ENCODE peak calls at places on chromosomes 6 and 20, in seven cellular contexts. One of them, this sample, is unnamed.

GRCh38 chr6:45577836-45578504 is 200.2 kb upstream of the SUPT3H start:
- DNase-seq in CD8-positive, alpha-beta memory T cell: no peak
- DNase-seq in bronchial epithelial cell: no peak
- DNase-seq in heart left ventricle: no peak
- DNase-seq in IMR-90: peak; percentile 43
- DNase-seq in heart right ventricle: no peak
- DNase-seq in GM23338: no peak
- DNase-seq in this sample: no peak

GRCh38 chr6:28488916-28489365 is 26.7 kb downstream of the GPX6 start:
- DNase-seq in CD8-positive, alpha-beta memory T cell: no peak
- DNase-seq in bronchial epithelial cell: peak; percentile 61
- DNase-seq in heart left ventricle: no peak
- DNase-seq in IMR-90: peak; percentile 79
- DNase-seq in heart right ventricle: no peak
- DNase-seq in GM23338: peak; percentile 80
- DNase-seq in this sample: peak; percentile 18

GRCh38 chr6:118249680-118250079 is 298.4 kb upstream of the PLN start:
- DNase-seq in CD8-positive, alpha-beta memory T cell: no peak
- DNase-seq in bronchial epithelial cell: no peak
- DNase-seq in heart left ventricle: no peak
- DNase-seq in IMR-90: no peak
- DNase-seq in heart right ventricle: no peak
- DNase-seq in GM23338: peak; percentile 8
- DNase-seq in this sample: no peak

GRCh38 chr20:46179811-46180326 is 61.8 kb downstream of the CD40 start:
- DNase-seq in CD8-positive, alpha-beta memory T cell: no peak
- DNase-seq in bronchial epithelial cell: no peak
- DNase-seq in heart left ventricle: no peak
- DNase-seq in IMR-90: no peak
- DNase-seq in heart right ventricle: no peak
- DNase-seq in GM23338: no peak
- DNase-seq in this sample: no peak

GRCh38 chr6:153553627-153554026 is 422.5 kb upstream of the RGS17 start:
- DNase-seq in CD8-positive, alpha-beta memory T cell: no peak
- DNase-seq in bronchial epithelial cell: peak; percentile 35
- DNase-seq in heart left ventricle: no peak
- DNase-seq in IMR-90: no peak
- DNase-seq in heart right ventricle: no peak
- DNase-seq in GM23338: peak; percentile 89
- DNase-seq in this sample: no peak

GRCh38 chr20:32535316-32535952 is 49.7 kb downstream of the NOL4L start:
- DNase-seq in CD8-positive, alpha-beta memory T cell: peak; percentile 29
- DNase-seq in bronchial epithelial cell: no peak
- DNase-seq in heart left ventricle: no peak
- DNase-seq in IMR-90: no peak
- DNase-seq in heart right ventricle: no peak
- DNase-seq in GM23338: no peak
- DNase-seq in this sample: peak; percentile 72

GRCh38 chr6:29916741-29917140 is 25.6 kb upstream of the HLA-A start:
- DNase-seq in CD8-positive, alpha-beta memory T cell: no peak
- DNase-seq in bronchial epithelial cell: no peak
- DNase-seq in heart left ventricle: no peak
- DNase-seq in IMR-90: no peak
- DNase-seq in heart right ventricle: no peak
- DNase-seq in GM23338: no peak
- DNase-seq in this sample: no peak

GRCh38 chr6:158059108-158059507 is 77.4 kb downstream of the SYNJ2 start:
- DNase-seq in CD8-positive, alpha-beta memory T cell: no peak
- DNase-seq in bronchial epithelial cell: no peak
- DNase-seq in heart left ventricle: no peak
- DNase-seq in IMR-90: no peak
- DNase-seq in heart right ventricle: no peak
- DNase-seq in GM23338: no peak
- DNase-seq in this sample: no peak

GRCh38 chr20:13183005-13183404 is 38.1 kb upstream of the ISM1 start:
- DNase-seq in CD8-positive, alpha-beta memory T cell: no peak
- DNase-seq in bronchial epithelial cell: no peak
- DNase-seq in heart left ventricle: no peak
- DNase-seq in IMR-90: no peak
- DNase-seq in heart right ventricle: no peak
- DNase-seq in GM23338: no peak
- DNase-seq in this sample: no peak

GRCh38 chr6:129635396-129636164 is 74.4 kb downstream of the ARHGAP18 start:
- DNase-seq in CD8-positive, alpha-beta memory T cell: no peak
- DNase-seq in bronchial epithelial cell: no peak
- DNase-seq in heart left ventricle: no peak
- DNase-seq in IMR-90: peak; percentile 81
- DNase-seq in heart right ventricle: no peak
- DNase-seq in GM23338: no peak
- DNase-seq in this sample: no peak

GRCh38 chr20:51022803-51023616 is at the start of gene KCNG1:
- DNase-seq in CD8-positive, alpha-beta memory T cell: no peak
- DNase-seq in bronchial epithelial cell: peak; percentile 38
- DNase-seq in heart left ventricle: peak; percentile 52
- DNase-seq in IMR-90: peak; percentile 75
- DNase-seq in heart right ventricle: peak; percentile 70
- DNase-seq in GM23338: peak; percentile 92
- DNase-seq in this sample: peak; percentile 1

GRCh38 chr20:50188879-50189680 is 1.6 kb upstream of the CEBPB start:
- DNase-seq in CD8-positive, alpha-beta memory T cell: no peak
- DNase-seq in bronchial epithelial cell: no peak
- DNase-seq in heart left ventricle: no peak
- DNase-seq in IMR-90: no peak
- DNase-seq in heart right ventricle: no peak
- DNase-seq in GM23338: no peak
- DNase-seq in this sample: no peak

GRCh38 chr20:38167851-38168760 is 3.0 kb upstream of the TGM2 start:
- DNase-seq in CD8-positive, alpha-beta memory T cell: no peak
- DNase-seq in bronchial epithelial cell: peak; percentile 82
- DNase-seq in heart left ventricle: peak; percentile 74
- DNase-seq in IMR-90: peak; percentile 96
- DNase-seq in heart right ventricle: peak; percentile 73
- DNase-seq in GM23338: peak; percentile 56
- DNase-seq in this sample: no peak

GRCh38 chr6:148757944-148758343 is 11.1 kb downstream of the UST start:
- DNase-seq in CD8-positive, alpha-beta memory T cell: no peak
- DNase-seq in bronchial epithelial cell: no peak
- DNase-seq in heart left ventricle: no peak
- DNase-seq in IMR-90: no peak
- DNase-seq in heart right ventricle: no peak
- DNase-seq in GM23338: no peak
- DNase-seq in this sample: no peak

GRCh38 chr6:148758492-148758891 is 11.7 kb downstream of the UST start:
- DNase-seq in CD8-positive, alpha-beta memory T cell: peak; percentile 11
- DNase-seq in bronchial epithelial cell: no peak
- DNase-seq in heart left ventricle: no peak
- DNase-seq in IMR-90: no peak
- DNase-seq in heart right ventricle: no peak
- DNase-seq in GM23338: no peak
- DNase-seq in this sample: peak; percentile 58

GRCh38 chr6:148761532-148761951 is 14.7 kb downstream of the UST start:
- DNase-seq in CD8-positive, alpha-beta memory T cell: peak; percentile 53
- DNase-seq in bronchial epithelial cell: no peak
- DNase-seq in heart left ventricle: no peak
- DNase-seq in IMR-90: peak; percentile 22
- DNase-seq in heart right ventricle: no peak
- DNase-seq in GM23338: no peak
- DNase-seq in this sample: peak; percentile 72

GRCh38 chr6:148760143-148760505 is 13.3 kb downstream of the UST start:
- DNase-seq in CD8-positive, alpha-beta memory T cell: no peak
- DNase-seq in bronchial epithelial cell: no peak
- DNase-seq in heart left ventricle: no peak
- DNase-seq in IMR-90: no peak
- DNase-seq in heart right ventricle: no peak
- DNase-seq in GM23338: no peak
- DNase-seq in this sample: no peak

DNA sequence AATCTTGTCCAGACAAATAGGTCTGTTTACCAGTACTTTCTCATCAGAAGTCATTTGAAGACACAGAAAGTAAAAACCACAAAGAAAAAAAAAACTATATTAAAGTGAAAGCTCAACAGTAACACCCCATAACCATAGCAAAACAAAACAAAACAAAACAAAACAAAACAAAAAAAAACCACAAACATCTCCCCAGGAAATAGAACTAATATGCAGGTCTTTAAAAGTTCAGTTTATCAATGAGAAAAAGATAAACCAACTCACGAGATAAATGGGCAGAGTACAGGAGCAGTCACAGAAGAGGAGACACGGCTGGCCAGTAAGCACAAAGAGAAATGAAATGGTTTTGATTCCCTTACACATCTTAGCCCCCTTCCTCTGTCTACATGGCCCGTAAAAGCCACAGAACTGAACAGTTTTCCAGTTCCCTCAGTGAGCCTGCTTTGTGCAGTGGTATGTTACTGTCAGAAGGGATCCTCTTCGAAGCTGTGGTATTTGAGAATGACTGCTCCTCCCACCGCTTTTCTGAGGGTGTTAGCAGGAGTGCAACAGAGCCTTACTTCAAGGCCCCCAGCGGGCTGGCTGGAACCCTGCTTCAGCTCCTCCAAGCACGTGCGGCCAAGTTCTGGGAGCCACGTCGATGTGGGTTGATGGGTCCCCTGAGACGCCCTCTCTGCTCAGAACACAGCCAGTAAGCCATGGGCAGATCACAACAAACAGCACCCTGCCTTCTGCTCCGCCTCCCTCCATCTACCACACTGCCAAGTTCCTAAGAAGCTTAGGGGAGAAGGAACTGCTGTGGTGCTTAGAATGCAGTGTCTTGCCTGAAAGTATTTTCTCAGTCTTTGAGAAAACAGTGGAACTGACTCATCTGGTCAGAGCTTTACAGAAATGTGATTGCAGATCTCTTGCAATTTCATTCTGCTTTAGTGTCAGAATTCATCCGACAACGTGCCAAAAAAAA is 14.0 kb downstream of the UST start:
- DNase-seq in CD8-positive, alpha-beta memory T cell: peak; percentile 35
- DNase-seq in bronchial epithelial cell: peak; percentile 61
- DNase-seq in heart left ventricle: peak; percentile 79
- DNase-seq in IMR-90: peak; percentile 92
- DNase-seq in heart right ventricle: peak; percentile 62
- DNase-seq in GM23338: peak; percentile 68
- DNase-seq in this sample: peak; percentile 77
- H3K4me3 ChIP-seq in CD8-positive, alpha-beta memory T cell: peak overlapping the region; percentile 51
- H3K4me3 ChIP-seq in bronchial epithelial cell: no peak overlapping the region
- H3K4me3 ChIP-seq in heart left ventricle: peak overlapping the region; percentile 26
- H3K4me3 ChIP-seq in IMR-90: peak overlapping the region; percentile 21
- H3K4me3 ChIP-seq in heart right ventricle: peak overlapping the region; percentile 35
- H3K4me3 ChIP-seq in GM23338: no peak overlapping the region
- H3K4me3 ChIP-seq in this sample: peak overlapping the region; percentile 42

GRCh38 chr6:4057036-4057435 is 21.9 kb downstream of the FAM217A start:
- DNase-seq in CD8-positive, alpha-beta memory T cell: no peak
- DNase-seq in bronchial epithelial cell: no peak
- DNase-seq in heart left ventricle: no peak
- DNase-seq in IMR-90: no peak
- DNase-seq in heart right ventricle: no peak
- DNase-seq in GM23338: no peak
- DNase-seq in this sample: no peak
- H3K36me3 ChIP-seq in CD8-positive, alpha-beta memory T cell: peaks cover 57% of the 10 kb centered on the region
- H3K36me3 ChIP-seq in bronchial epithelial cell: peaks cover 13% of the 10 kb centered on the region
- H3K36me3 ChIP-seq in heart left ventricle: peaks cover 99% of the 10 kb centered on the region
- H3K36me3 ChIP-seq in IMR-90: peaks cover 24% of the 10 kb centered on the region
- H3K36me3 ChIP-seq in heart right ventricle: peaks cover 95% of the 10 kb centered on the region
- H3K36me3 ChIP-seq in GM23338: peaks cover 77% of the 10 kb centered on the region
- H3K36me3 ChIP-seq in this sample: peaks cover 78% of the 10 kb centered on the region

DNA sequence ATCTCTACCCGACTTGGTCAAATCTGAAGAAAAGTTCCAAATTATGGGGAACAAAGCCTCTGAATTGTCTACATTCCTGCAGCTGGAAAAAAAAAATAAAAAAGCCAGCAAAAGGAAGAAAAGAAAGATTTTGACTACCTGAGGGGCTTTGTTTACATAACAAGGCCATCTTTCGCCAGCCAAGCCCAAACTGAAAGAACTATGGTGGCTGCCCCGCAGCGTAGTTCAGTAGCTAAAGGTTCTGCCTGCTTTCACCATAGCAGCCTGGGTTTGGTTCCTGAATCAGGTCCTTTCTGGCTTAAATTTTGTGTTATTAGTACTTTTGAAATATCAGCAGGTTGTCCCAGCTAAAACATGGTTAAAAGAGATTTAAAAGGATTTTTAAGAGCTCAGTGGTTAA is 35.4 kb downstream of the ZNF133 start:
- DNase-seq in CD8-positive, alpha-beta memory T cell: no peak
- DNase-seq in bronchial epithelial cell: no peak
- DNase-seq in heart left ventricle: no peak
- DNase-seq in IMR-90: no peak
- DNase-seq in heart right ventricle: no peak
- DNase-seq in GM23338: peak; percentile 73
- DNase-seq in this sample: no peak
- H3K4me3 ChIP-seq in CD8-positive, alpha-beta memory T cell: no peak overlapping the region
- H3K4me3 ChIP-seq in bronchial epithelial cell: no peak overlapping the region
- H3K4me3 ChIP-seq in heart left ventricle: no peak overlapping the region
- H3K4me3 ChIP-seq in IMR-90: no peak overlapping the region
- H3K4me3 ChIP-seq in heart right ventricle: no peak overlapping the region
- H3K4me3 ChIP-seq in GM23338: peak overlapping the region; percentile 25
- H3K4me3 ChIP-seq in this sample: no peak overlapping the region

DNA sequence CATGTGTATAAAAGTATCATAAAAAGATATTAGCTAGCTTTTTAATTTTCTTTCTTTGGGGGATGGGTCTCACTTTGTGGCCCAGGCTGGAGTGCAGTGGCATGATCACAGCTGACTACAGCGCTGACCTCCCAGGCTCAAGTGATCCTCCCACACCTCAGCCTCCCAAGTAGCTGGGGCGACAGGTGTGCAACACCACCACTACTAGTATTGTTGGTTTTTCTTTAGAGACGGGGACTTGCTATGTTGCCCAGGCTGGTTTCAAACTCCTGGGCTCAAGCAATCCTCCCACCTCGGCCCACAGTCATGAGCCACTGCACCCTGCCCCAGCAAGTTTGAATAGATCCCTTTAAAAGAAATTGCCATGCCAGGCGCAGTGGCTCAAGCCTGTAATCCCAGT is 6.5 kb downstream of the TCFL5 start:
- DNase-seq in CD8-positive, alpha-beta memory T cell: no peak
- DNase-seq in bronchial epithelial cell: no peak
- DNase-seq in heart left ventricle: no peak
- DNase-seq in IMR-90: no peak
- DNase-seq in heart right ventricle: no peak
- DNase-seq in GM23338: no peak
- DNase-seq in this sample: no peak
- H3K36me3 ChIP-seq in CD8-positive, alpha-beta memory T cell: peaks cover 3% of the 10 kb centered on the region
- H3K36me3 ChIP-seq in bronchial epithelial cell: peaks cover 16% of the 10 kb centered on the region
- H3K36me3 ChIP-seq in heart left ventricle: peaks cover 43% of the 10 kb centered on the region
- H3K36me3 ChIP-seq in IMR-90: peaks cover 27% of the 10 kb centered on the region
- H3K36me3 ChIP-seq in heart right ventricle: peaks cover 49% of the 10 kb centered on the region
- H3K36me3 ChIP-seq in GM23338: peaks cover 27% of the 10 kb centered on the region
- H3K36me3 ChIP-seq in this sample: peaks cover 13% of the 10 kb centered on the region

DNA sequence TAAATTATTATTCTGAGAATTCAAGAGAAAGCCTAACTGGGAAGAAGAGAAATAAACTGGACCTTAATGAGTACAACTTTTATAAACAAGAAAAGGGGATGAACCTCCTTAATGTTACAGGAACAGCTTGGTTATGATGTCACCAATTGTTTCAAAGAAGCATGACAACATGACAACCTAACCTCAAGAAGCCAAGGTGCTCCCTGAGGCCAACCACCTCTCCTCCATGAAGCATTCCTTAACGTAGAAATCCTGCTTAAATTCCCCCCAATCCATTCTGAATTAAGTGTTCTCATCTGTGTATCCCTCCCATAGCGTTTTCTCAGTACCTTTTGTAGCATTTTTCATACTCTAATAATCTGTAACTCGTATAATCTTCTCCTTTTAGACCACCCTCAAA is 1.7 kb downstream of the HBS1L start:
- DNase-seq in CD8-positive, alpha-beta memory T cell: no peak
- DNase-seq in bronchial epithelial cell: no peak
- DNase-seq in heart left ventricle: no peak
- DNase-seq in IMR-90: no peak
- DNase-seq in heart right ventricle: no peak
- DNase-seq in GM23338: no peak
- DNase-seq in this sample: no peak
- H3K4me3 ChIP-seq in CD8-positive, alpha-beta memory T cell: no peak overlapping the region
- H3K4me3 ChIP-seq in bronchial epithelial cell: no peak overlapping the region
- H3K4me3 ChIP-seq in heart left ventricle: no peak overlapping the region
- H3K4me3 ChIP-seq in IMR-90: no peak overlapping the region
- H3K4me3 ChIP-seq in heart right ventricle: no peak overlapping the region
- H3K4me3 ChIP-seq in GM23338: peak overlapping the region; percentile 78
- H3K4me3 ChIP-seq in this sample: no peak overlapping the region

This sample was measured in CD4-positive, alpha-beta memory T cell.